ENCODE peak calls at places on chromosomes 13 and 19, in ten cellular contexts. P is putamen; X is GM23248; D is activated T-cell treated with anti-CD3 and anti-CD28 coated beads for 1 hour; Q is activated CD8-positive, alpha-beta memory T cell treated with anti-CD3 and anti-CD28 coated beads, Interleukin-2, amount 50 U/mL, for 4 hours; S is astrocyte of the cerebellum; L is LoVo; A is CD4-positive, CD25-positive, alpha-beta regulatory T cell; H is activated T-helper 9 cell treated with anti-CD3 and anti-CD28 coated beads, Interleukin-2, amount 50 U/mL, for 16 hours; F is nucleus accumbens. R is an unnamed sample.

GRCh38 chr13:31887311-31887710 is 144.3 kb upstream of the FRY start:
- DNase-seq in P (no peak), X (peak), D (no peak), Q (no peak), S (no peak), L (no peak), A (no peak), H (no peak), F (no peak), R (no peak)

GRCh38 chr13:106373989-106374572 is 161.4 kb downstream of the EFNB2 start:
- DNase-seq in P (no peak), X (peak), D (no peak), Q (no peak), S (peak), L (no peak), A (no peak), H (no peak), F (no peak), R (peak)

GRCh38 chr13:109875746-109876145 is 89.4 kb upstream of the IRS2 start:
- DNase-seq in P (no peak), X (no peak), D (no peak), Q (no peak), S (no peak), L (no peak), A (no peak), H (no peak), F (no peak), R (no peak)

GRCh38 chr19:49512970-49513745 is 697 bp downstream of the FCGRT start:
- DNase-seq in P (no peak), X (peak), D (no peak), Q (no peak), S (no peak), L (no peak), A (no peak), H (no peak), F (no peak), R (no peak)

GRCh38 chr13:34302596-34302995 is 484.6 kb downstream of the RFC3 start:
- DNase-seq in P (no peak), X (no peak), D (no peak), Q (no peak), S (no peak), L (no peak), A (no peak), H (no peak), F (no peak), R (no peak)

GRCh38 chr19:40267601-40267997 is 17.5 kb downstream of the AKT2 start:
- DNase-seq in P (no peak), X (no peak), D (no peak), Q (no peak), S (no peak), L (no peak), A (no peak), H (no peak), F (no peak), R (no peak)

GRCh38 chr13:44649118-44649455 is 73.0 kb upstream of the TSC22D1 start:
- DNase-seq in P (no peak), X (no peak), D (no peak), Q (no peak), S (no peak), L (no peak), A (no peak), H (no peak), F (no peak), R (no peak)

GRCh38 chr13:55967055-55967454 is 1173.7 kb upstream of the PRR20A start:
- DNase-seq in P (no peak), X (no peak), D (no peak), Q (no peak), S (no peak), L (no peak), A (no peak), H (no peak), F (no peak), R (no peak)

GRCh38 chr19:1070576-1070930 is 3.6 kb downstream of the ARHGAP45 start:
- DNase-seq in P (no peak), X (no peak), D (no peak), Q (no peak), S (no peak), L (no peak), A (no peak), H (no peak), F (no peak), R (no peak)

GRCh38 chr19:55681131-55682087 is 6.4 kb downstream of the EPN1 start:
- DNase-seq in P (no peak), X (peak), D (no peak), Q (no peak), S (no peak), L (no peak), A (no peak), H (no peak), F (no peak), R (no peak)

GRCh38 chr19:16627928-16628182 is 149 bp downstream of the MED26 start:
- DNase-seq in P (no peak), X (no peak), D (no peak), Q (no peak), S (no peak), L (no peak), A (no peak), H (peak), F (no peak), R (no peak)

GRCh38 chr13:34748078-34748477 is 194.0 kb upstream of the NBEA start:
- DNase-seq in P (peak), X (peak), D (no peak), Q (no peak), S (peak), L (no peak), A (no peak), H (no peak), F (no peak), R (no peak)

GRCh38 chr13:68895696-68896095 is 1211.9 kb upstream of the ATXN8OS start:
- DNase-seq in P (no peak), X (no peak), D (no peak), Q (no peak), S (no peak), L (no peak), A (no peak), H (no peak), F (no peak), R (no peak)

GRCh38 chr13:21980049-21980448 is 309.2 kb downstream of the FGF9 start:
- DNase-seq in P (no peak), X (no peak), D (no peak), Q (no peak), S (no peak), L (no peak), A (no peak), H (no peak), F (no peak), R (no peak)

R was measured in GM12864.